ENCODE peak calls at places on chromosomes 5 and 9, in eight cellular contexts. One of them, this sample, is unnamed.

GRCh38 chr5:64292611-64293215 is 127.1 kb downstream of the RNF180 start:
- DNase-seq in smooth muscle cell of the brain vasculature: no peak
- DNase-seq in T-helper 2 cell: no peak
- DNase-seq in dermis blood vessel endothelial cell: no peak
- DNase-seq in NCI-H1694: no peak
- DNase-seq in AG09309: no peak
- DNase-seq in MV-4-11: no peak
- DNase-seq in NCI-H524 treated with DMSO at 0.1 percent for 48 hours: no peak
- DNase-seq in this sample: no peak

GRCh38 chr9:86958203-86958602 is 10.9 kb upstream of the GAS1 start:
- DNase-seq in MV-4-11: no peak
- DNase-seq in NCI-H524 treated with DMSO at 0.1 percent for 48 hours: no peak
- DNase-seq in T-helper 2 cell: no peak
- DNase-seq in AG09309: no peak
- DNase-seq in smooth muscle cell of the brain vasculature: no peak
- DNase-seq in NCI-H1694: no peak
- DNase-seq in dermis blood vessel endothelial cell: no peak
- DNase-seq in this sample: no peak

GRCh38 chr5:72630721-72631120 is 123.5 kb upstream of the ZNF366 start:
- DNase-seq in dermis blood vessel endothelial cell: no peak
- DNase-seq in NCI-H524 treated with DMSO at 0.1 percent for 48 hours: no peak
- DNase-seq in smooth muscle cell of the brain vasculature: no peak
- DNase-seq in T-helper 2 cell: no peak
- DNase-seq in NCI-H1694: no peak
- DNase-seq in AG09309: no peak
- DNase-seq in MV-4-11: no peak
- DNase-seq in this sample: no peak

GRCh38 chr9:86966852-86967511 is 19.7 kb upstream of the GAS1 start:
- DNase-seq in smooth muscle cell of the brain vasculature: no peak
- DNase-seq in AG09309: no peak
- DNase-seq in MV-4-11: no peak
- DNase-seq in dermis blood vessel endothelial cell: no peak
- DNase-seq in NCI-H1694: no peak
- DNase-seq in NCI-H524 treated with DMSO at 0.1 percent for 48 hours: no peak
- DNase-seq in T-helper 2 cell: no peak
- DNase-seq in this sample: no peak

GRCh38 chr9:70746760-70747159 is 332.3 kb upstream of the KLF9 start:
- DNase-seq in NCI-H524 treated with DMSO at 0.1 percent for 48 hours: no peak
- DNase-seq in dermis blood vessel endothelial cell: no peak
- DNase-seq in MV-4-11: no peak
- DNase-seq in AG09309: peak
- DNase-seq in T-helper 2 cell: no peak
- DNase-seq in smooth muscle cell of the brain vasculature: no peak
- DNase-seq in NCI-H1694: no peak
- DNase-seq in this sample: no peak

GRCh38 chr9:136969774-136970173 is 7.5 kb upstream of the PTGDS start:
- DNase-seq in NCI-H1694: no peak
- DNase-seq in T-helper 2 cell: no peak
- DNase-seq in MV-4-11: no peak
- DNase-seq in dermis blood vessel endothelial cell: no peak
- DNase-seq in smooth muscle cell of the brain vasculature: no peak
- DNase-seq in AG09309: no peak
- DNase-seq in NCI-H524 treated with DMSO at 0.1 percent for 48 hours: no peak
- DNase-seq in this sample: no peak

GRCh38 chr9:99922711-99923030 is 16.2 kb downstream of the STX17 start:
- DNase-seq in MV-4-11: no peak
- DNase-seq in smooth muscle cell of the brain vasculature: no peak
- DNase-seq in NCI-H524 treated with DMSO at 0.1 percent for 48 hours: no peak
- DNase-seq in NCI-H1694: no peak
- DNase-seq in dermis blood vessel endothelial cell: no peak
- DNase-seq in AG09309: no peak
- DNase-seq in T-helper 2 cell: no peak
- DNase-seq in this sample: no peak

GRCh38 chr5:76473676-76474075 is 70.6 kb downstream of the IQGAP2 start:
- DNase-seq in dermis blood vessel endothelial cell: no peak
- DNase-seq in smooth muscle cell of the brain vasculature: no peak
- DNase-seq in NCI-H524 treated with DMSO at 0.1 percent for 48 hours: no peak
- DNase-seq in T-helper 2 cell: peak
- DNase-seq in AG09309: no peak
- DNase-seq in MV-4-11: no peak
- DNase-seq in NCI-H1694: no peak
- DNase-seq in this sample: no peak

GRCh38 chr5:168176251-168176650 is 115.2 kb upstream of the WWC1 start:
- DNase-seq in NCI-H1694: no peak
- DNase-seq in NCI-H524 treated with DMSO at 0.1 percent for 48 hours: no peak
- DNase-seq in T-helper 2 cell: no peak
- DNase-seq in AG09309: no peak
- DNase-seq in MV-4-11: peak
- DNase-seq in dermis blood vessel endothelial cell: no peak
- DNase-seq in smooth muscle cell of the brain vasculature: no peak
- DNase-seq in this sample: no peak

GRCh38 chr9:79015951-79016350 is 555.8 kb upstream of the TLE4 start:
- DNase-seq in AG09309: no peak
- DNase-seq in T-helper 2 cell: no peak
- DNase-seq in NCI-H1694: no peak
- DNase-seq in MV-4-11: no peak
- DNase-seq in smooth muscle cell of the brain vasculature: no peak
- DNase-seq in NCI-H524 treated with DMSO at 0.1 percent for 48 hours: no peak
- DNase-seq in dermis blood vessel endothelial cell: no peak
- DNase-seq in this sample: no peak

GRCh38 chr5:59036274-59036961 is 453.5 kb downstream of the RAB3C start:
- DNase-seq in NCI-H1694: no peak
- DNase-seq in AG09309: peak
- DNase-seq in T-helper 2 cell: no peak
- DNase-seq in NCI-H524 treated with DMSO at 0.1 percent for 48 hours: no peak
- DNase-seq in smooth muscle cell of the brain vasculature: peak
- DNase-seq in MV-4-11: peak
- DNase-seq in dermis blood vessel endothelial cell: peak
- DNase-seq in this sample: no peak

GRCh38 chr5:59770953-59771352 is 122.6 kb downstream of the PDE4D start:
- DNase-seq in NCI-H1694: no peak
- DNase-seq in MV-4-11: no peak
- DNase-seq in T-helper 2 cell: no peak
- DNase-seq in AG09309: no peak
- DNase-seq in NCI-H524 treated with DMSO at 0.1 percent for 48 hours: no peak
- DNase-seq in dermis blood vessel endothelial cell: no peak
- DNase-seq in smooth muscle cell of the brain vasculature: no peak
- DNase-seq in this sample: no peak

GRCh38 chr9:93587651-93588347 is 11.4 kb downstream of the PHF2 start:
- DNase-seq in T-helper 2 cell: no peak
- DNase-seq in NCI-H1694: no peak
- DNase-seq in NCI-H524 treated with DMSO at 0.1 percent for 48 hours: no peak
- DNase-seq in MV-4-11: no peak
- DNase-seq in smooth muscle cell of the brain vasculature: no peak
- DNase-seq in AG09309: no peak
- DNase-seq in dermis blood vessel endothelial cell: peak
- DNase-seq in this sample: no peak

GRCh38 chr5:160009591-160009989 is 651 bp downstream of the TTC1 start:
- DNase-seq in T-helper 2 cell: no peak
- DNase-seq in NCI-H524 treated with DMSO at 0.1 percent for 48 hours: no peak
- DNase-seq in smooth muscle cell of the brain vasculature: no peak
- DNase-seq in AG09309: no peak
- DNase-seq in MV-4-11: peak
- DNase-seq in NCI-H1694: no peak
- DNase-seq in dermis blood vessel endothelial cell: no peak
- DNase-seq in this sample: no peak

GRCh38 chr9:112278152-112278551 is 55.3 kb downstream of the PTBP3 start:
- DNase-seq in NCI-H1694: no peak
- DNase-seq in AG09309: no peak
- DNase-seq in dermis blood vessel endothelial cell: no peak
- DNase-seq in smooth muscle cell of the brain vasculature: no peak
- DNase-seq in NCI-H524 treated with DMSO at 0.1 percent for 48 hours: no peak
- DNase-seq in MV-4-11: no peak
- DNase-seq in T-helper 2 cell: no peak
- DNase-seq in this sample: no peak

GRCh38 chr5:68354315-68354714 is 138.8 kb downstream of the PIK3R1 start:
- DNase-seq in AG09309: no peak
- DNase-seq in NCI-H524 treated with DMSO at 0.1 percent for 48 hours: no peak
- DNase-seq in NCI-H1694: no peak
- DNase-seq in dermis blood vessel endothelial cell: no peak
- DNase-seq in MV-4-11: peak
- DNase-seq in smooth muscle cell of the brain vasculature: no peak
- DNase-seq in T-helper 2 cell: no peak
- DNase-seq in this sample: no peak